ENCODE peak calls at places on chromosome 9, in seven cellular contexts. T is K562, N is HCT116, F is H1, A is HepG2, Z is SK-N-SH, Y is GM12878. U is an unnamed sample.

GRCh38 chr9:99947395-99947794 is 40.9 kb downstream of the STX17 start:
- DNase-seq in T (peak), N (no peak), F (no peak), A (no peak), Z (no peak), Y (no peak), U (no peak)

GRCh38 chr9:117545846-117546245 is 131.0 kb upstream of the ASTN2 start:
- DNase-seq in T (no peak), N (no peak), F (no peak), A (no peak), Z (no peak), Y (no peak), U (peak)

GRCh38 chr9:32010322-32010721 is 374.1 kb upstream of the ACO1 start:
- DNase-seq in T (no peak), N (no peak), F (no peak), A (no peak), Z (no peak), Y (no peak), U (no peak)

GRCh38 chr9:69637193-69637592 is 35.0 kb downstream of the APBA1 start:
- DNase-seq in T (no peak), N (no peak), F (no peak), A (no peak), Z (no peak), Y (no peak), U (no peak)

GRCh38 chr9:129242971-129243561 is 65.0 kb upstream of the IER5L start:
- DNase-seq in T (no peak), N (no peak), F (no peak), A (no peak), Z (no peak), Y (no peak), U (no peak)

GRCh38 chr9:132078369-132079356 is 1.0 kb downstream of the MED27 start:
- DNase-seq in T (peak), N (no peak), F (no peak), A (no peak), Z (peak), Y (no peak), U (peak)

GRCh38 chr9:16719921-16720320 is 150.5 kb downstream of the BNC2 start:
- DNase-seq in T (no peak), N (no peak), F (no peak), A (no peak), Z (no peak), Y (no peak), U (no peak)

GRCh38 chr9:92576175-92576574 is 40.4 kb upstream of the ECM2 start:
- DNase-seq in T (no peak), N (no peak), F (no peak), A (no peak), Z (no peak), Y (no peak), U (no peak)

GRCh38 chr9:137753192-137753765 is 124.3 kb upstream of the CACNA1B start:
- DNase-seq in T (no peak), N (no peak), F (no peak), A (no peak), Z (no peak), Y (no peak), U (no peak)

GRCh38 chr9:121974421-121974820 is 118.7 kb downstream of the TTLL11 start:
- DNase-seq in T (no peak), N (no peak), F (no peak), A (no peak), Z (no peak), Y (no peak), U (no peak)

GRCh38 chr9:121979736-121980135 is 113.4 kb downstream of the TTLL11 start:
- DNase-seq in T (no peak), N (no peak), F (no peak), A (no peak), Z (no peak), Y (no peak), U (no peak)

GRCh38 chr9:121976751-121977150 is 116.4 kb downstream of the TTLL11 start:
- DNase-seq in T (no peak), N (no peak), F (no peak), A (no peak), Z (no peak), Y (no peak), U (no peak)

GRCh38 chr9:121972501-121972981 is 120.6 kb downstream of the TTLL11 start:
- DNase-seq in T (no peak), N (peak), F (no peak), A (no peak), Z (no peak), Y (peak), U (peak)

DNA sequence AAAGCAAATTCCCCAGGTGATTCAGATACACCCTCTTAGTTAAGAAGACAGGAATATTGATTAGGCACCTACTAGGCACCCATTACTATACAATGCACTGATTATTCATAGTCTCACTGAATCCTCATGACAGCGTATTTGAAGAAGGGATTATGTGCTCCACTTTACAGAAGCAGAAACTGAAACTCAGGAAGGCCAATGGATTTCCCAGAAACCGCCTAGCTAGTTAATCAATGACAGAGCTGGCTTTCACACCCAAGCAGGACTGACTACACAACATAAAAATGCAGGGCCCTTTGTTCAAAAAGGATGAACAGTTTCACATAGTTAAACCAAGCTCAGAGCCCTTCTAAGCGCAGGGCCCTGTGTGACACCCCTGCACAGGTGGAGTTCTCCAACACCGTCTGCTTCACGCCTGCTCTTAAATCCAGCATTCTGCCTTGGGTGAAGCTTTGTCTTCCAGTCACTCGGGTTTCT is 117.3 kb downstream of the TTLL11 start:
- DNase-seq in T (no peak), N (peak), F (no peak), A (peak), Z (no peak), Y (no peak), U (no peak)
- TF ChIP-seq JUND in T (no peak), N (no peak), F (no peak), A (no peak), Z (no peak), Y (no peak), U (no peak)

DNA sequence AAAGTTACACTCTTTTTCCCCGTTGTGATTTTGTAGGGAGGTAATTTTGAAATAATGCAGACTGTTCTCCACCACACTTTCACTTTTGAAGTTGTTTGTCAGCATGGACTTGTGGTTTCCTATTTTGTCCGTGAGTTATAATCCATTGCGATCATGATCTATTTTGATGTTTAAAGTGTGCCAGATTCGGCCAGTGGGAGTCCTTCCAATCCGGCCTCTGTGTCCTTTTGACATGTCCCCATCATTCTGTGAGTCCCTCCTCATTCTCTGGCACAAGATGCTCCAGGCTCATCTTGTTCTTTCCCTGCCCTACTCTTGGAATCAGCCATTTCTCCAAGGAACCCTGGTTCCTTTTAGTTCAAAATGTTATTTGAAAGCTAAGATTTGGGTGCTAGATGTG is 211.3 kb upstream of the KLF4 start:
- DNase-seq in T (no peak), N (no peak), F (no peak), A (no peak), Z (no peak), Y (no peak), U (no peak)
- TF ChIP-seq JUND in T (no peak), N (no peak), F (no peak), A (no peak), Z (no peak), Y (no peak), U (no peak)

GRCh38 chr9:111743275-111743674 is 51.5 kb downstream of the SHOC1 start:
- DNase-seq in T (no peak), N (peak), F (no peak), A (peak), Z (no peak), Y (no peak), U (no peak)
- TF ChIP-seq JUND in T (no peak), N (peak), F (no peak), A (no peak), Z (peak), Y (no peak), U (no peak)

GRCh38 chr9:98236881-98237487 is 18.5 kb downstream of the TBC1D2 start:
- DNase-seq in T (no peak), N (no peak), F (no peak), A (no peak), Z (no peak), Y (no peak), U (no peak)
- TF ChIP-seq JUND in T (no peak), N (no peak), F (no peak), A (no peak), Z (no peak), Y (no peak), U (no peak)

DNA sequence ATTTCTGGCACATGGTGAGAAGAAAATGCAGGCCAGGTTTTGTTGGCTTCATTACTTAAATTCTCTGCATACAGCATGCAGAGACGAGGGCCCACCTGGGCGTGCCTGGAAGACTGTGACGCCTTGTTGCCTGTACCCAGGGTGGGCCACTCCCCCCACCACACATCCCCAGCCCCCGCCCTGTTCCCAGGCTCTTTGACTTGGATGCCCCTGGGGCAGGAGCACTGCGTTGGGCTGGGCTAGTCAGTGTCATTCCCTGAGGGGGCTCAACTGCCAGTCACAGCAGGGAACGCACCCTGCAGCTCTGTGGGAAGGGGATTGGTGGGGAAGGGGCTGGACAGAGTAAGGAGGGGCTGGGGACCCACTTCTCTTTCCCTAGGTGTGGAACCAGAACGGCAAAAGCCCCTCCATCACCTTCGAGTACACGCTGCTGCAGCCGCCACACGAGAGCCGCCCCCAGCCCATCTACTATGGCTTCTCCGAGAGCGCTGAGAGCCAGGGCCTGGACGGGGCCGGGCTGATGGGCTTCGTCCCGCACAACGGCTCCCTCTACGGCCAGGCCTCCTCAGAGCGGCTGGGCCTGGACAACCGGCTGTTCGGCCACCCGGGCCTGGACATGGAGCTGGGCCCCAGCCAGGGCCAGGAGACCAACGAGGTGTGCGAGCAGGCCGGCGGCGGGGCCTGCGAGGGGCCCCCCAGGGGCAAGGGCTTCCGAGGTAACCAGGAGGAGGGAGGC is 19.6 kb downstream of the ADAMTSL2 start:
- DNase-seq in T (no peak), N (no peak), F (no peak), A (no peak), Z (no peak), Y (no peak), U (no peak)
- TF ChIP-seq JUND in T (no peak), N (no peak), F (no peak), A (no peak), Z (no peak), Y (no peak), U (no peak)

DNA sequence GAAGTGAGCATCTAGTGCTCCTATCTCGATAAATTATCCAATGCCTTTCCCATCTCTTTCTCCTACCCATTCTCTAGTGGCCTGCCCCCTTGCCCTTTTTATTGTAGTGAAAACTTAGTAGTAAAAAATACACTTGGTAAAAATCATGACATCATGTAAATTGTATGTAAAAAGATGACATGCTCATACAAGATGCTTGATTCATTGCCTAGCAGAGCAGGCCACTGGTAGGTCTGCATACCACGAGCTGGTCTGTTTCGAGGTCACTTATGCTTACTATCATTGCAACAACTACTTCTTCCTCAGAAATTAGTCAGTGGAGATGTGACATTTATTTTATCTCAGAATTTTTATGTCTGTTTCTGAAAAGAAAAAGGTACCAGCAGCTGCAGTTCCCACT is 177.3 kb downstream of the C9orf152 start:
- DNase-seq in T (no peak), N (no peak), F (no peak), A (no peak), Z (no peak), Y (no peak), U (no peak)
- TF ChIP-seq JUND in T (no peak), N (no peak), F (no peak), A (no peak), Z (no peak), Y (no peak), U (no peak)

GRCh38 chr9:13805566-13805965 is 508.4 kb downstream of the NFIB start:
- DNase-seq in T (no peak), N (no peak), F (no peak), A (no peak), Z (no peak), Y (no peak), U (no peak)

GRCh38 chr9:13806731-13807130 is 507.2 kb downstream of the NFIB start:
- DNase-seq in T (no peak), N (no peak), F (no peak), A (no peak), Z (no peak), Y (no peak), U (no peak)

GRCh38 chr9:13811876-13812275 is 502.1 kb downstream of the NFIB start:
- DNase-seq in T (no peak), N (no peak), F (no peak), A (no peak), Z (no peak), Y (no peak), U (no peak)

GRCh38 chr9:13815001-13815400 is 498.9 kb downstream of the NFIB start:
- DNase-seq in T (no peak), N (no peak), F (no peak), A (no peak), Z (no peak), Y (no peak), U (no peak)

DNA sequence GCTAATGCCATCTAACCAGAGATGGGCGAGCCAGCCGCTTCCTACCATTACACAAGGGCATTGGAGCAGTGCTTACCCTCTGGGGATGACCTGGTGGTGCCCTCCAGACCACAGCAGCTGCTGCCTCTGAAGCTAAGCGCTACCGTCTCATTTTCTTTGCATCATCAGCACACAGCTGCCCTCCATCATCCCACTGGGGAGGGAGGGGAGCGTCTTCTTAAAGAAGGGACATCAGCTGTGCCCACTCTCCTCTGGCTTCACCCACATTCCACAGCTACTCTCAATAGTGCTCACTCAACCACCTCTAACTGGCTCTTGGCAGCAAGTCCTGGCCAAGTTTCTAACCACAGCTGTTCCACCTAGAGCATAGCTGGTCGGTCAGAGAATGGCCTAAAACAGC is 503.4 kb downstream of the NFIB start:
- DNase-seq in T (no peak), N (no peak), F (no peak), A (no peak), Z (no peak), Y (no peak), U (no peak)
- TF ChIP-seq JUND in T (no peak), N (no peak), F (no peak), A (no peak), Z (no peak), Y (no peak), U (no peak)

DNA sequence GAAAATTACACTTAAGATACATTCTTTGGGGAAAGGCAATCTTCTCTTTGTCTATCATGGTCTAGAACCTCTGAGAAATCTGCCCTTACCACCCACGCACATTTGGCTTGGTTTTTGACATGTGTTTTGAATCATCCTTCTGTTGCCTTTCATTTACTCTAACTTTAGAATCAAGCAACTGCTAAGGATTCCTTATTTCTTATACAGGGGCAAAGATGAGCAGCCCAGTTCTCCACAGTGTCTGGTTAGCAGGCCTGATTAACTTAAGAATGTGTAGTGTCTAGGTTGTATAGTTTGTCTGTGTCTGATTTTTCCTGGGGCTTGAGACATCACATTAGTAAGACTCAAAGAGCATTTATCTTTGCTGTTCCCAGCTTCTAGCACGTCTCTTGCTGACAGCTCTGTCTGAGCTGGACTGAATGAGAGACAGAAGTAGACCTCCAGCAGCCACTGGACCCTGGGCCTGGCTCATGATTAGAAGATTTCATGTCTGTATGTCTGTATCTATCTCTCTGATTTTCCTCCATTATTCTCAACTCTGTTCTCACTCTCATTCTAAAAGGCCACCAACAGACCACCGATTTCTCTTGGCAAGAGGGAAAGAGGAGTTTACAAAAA is 31.8 kb upstream of the PCA3 start:
- DNase-seq in T (no peak), N (no peak), F (no peak), A (no peak), Z (no peak), Y (no peak), U (no peak)
- TF ChIP-seq JUND in T (no peak), N (no peak), F (no peak), A (no peak), Z (no peak), Y (no peak), U (no peak)

GRCh38 chr9:4833781-4834560 is 41.2 kb downstream of the RCL1 start:
- DNase-seq in T (no peak), N (no peak), F (no peak), A (no peak), Z (no peak), Y (no peak), U (no peak)

GRCh38 chr9:4831944-4832343 is 39.2 kb downstream of the RCL1 start:
- DNase-seq in T (no peak), N (no peak), F (no peak), A (no peak), Z (no peak), Y (no peak), U (no peak)

GRCh38 chr9:4830699-4831098 is 38.0 kb downstream of the RCL1 start:
- DNase-seq in T (no peak), N (no peak), F (no peak), A (no peak), Z (no peak), Y (no peak), U (no peak)

GRCh38 chr9:4831119-4831518 is 38.4 kb downstream of the RCL1 start:
- DNase-seq in T (no peak), N (no peak), F (no peak), A (no peak), Z (no peak), Y (no peak), U (no peak)

DNA sequence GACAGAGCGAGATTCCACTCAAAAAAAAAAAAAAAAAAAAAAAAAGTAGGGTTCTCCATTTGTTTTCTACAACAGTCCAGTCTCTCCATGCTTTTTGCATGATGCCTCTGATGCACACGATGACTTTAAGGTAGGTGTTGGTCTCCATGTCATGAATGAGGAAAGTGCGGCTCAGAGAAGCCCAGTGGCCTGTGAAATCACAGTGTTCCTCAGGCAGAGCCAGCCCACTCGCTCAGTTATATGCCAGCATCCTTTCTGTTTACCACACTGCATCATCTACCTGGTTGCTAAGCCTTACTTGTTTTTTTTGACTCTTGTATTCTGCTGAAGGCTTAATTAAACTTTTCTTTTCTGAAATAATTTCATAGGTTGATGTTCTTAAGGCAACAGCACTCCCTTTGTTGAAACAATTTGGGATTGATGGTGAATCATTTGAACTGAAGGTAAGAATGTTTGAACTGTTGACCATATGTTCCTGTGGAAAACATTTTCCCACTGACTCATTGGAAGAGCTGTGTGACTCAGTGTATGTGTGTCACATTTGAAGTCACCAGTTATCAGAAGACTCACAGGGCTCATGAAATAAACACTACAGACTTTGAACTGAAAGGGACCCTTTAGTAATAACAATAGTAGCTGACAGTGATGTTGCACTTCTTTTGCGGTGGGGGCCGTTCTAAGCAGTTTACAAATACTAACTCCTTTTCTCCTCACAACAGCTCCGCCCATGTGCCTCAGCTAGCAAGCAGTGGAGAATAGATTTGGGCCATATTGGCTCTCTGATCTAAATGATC is 40.2 kb downstream of the RCL1 start:
- DNase-seq in T (peak), N (peak), F (no peak), A (peak), Z (no peak), Y (no peak), U (no peak)
- TF ChIP-seq JUND in T (peak), N (peak), F (no peak), A (peak), Z (peak), Y (no peak), U (no peak)

U was measured in T47D.